ENCODE peak calls at places on chromosomes 11 and 22, in four cellular contexts. W is GM12878, U is HepG2, B is H1. I is an unnamed sample.

GRCh38 chr11:112255075-112255739 is 5.5 kb downstream of the PLET1 start:
- DNase-seq in W (no peak), U (peak), B (no peak), I (no peak)

GRCh38 chr11:14566331-14567063 is 46.3 kb upstream of the PSMA1 start:
- DNase-seq in W (no peak), U (peak), B (no peak), I (no peak)

GRCh38 chr11:77233011-77233410 is 68.5 kb downstream of the GDPD4 start:
- DNase-seq in W (no peak), U (no peak), B (no peak), I (no peak)

GRCh38 chr11:18776324-18776723 is 15.3 kb downstream of the PTPN5 start:
- DNase-seq in W (no peak), U (no peak), B (no peak), I (no peak)

GRCh38 chr11:40306938-40307548 is 1152.4 kb downstream of the LRRC4C start:
- DNase-seq in W (no peak), U (peak), B (no peak), I (peak)

GRCh38 chr11:1049431-1049891 is 12.9 kb upstream of the MUC6 start:
- DNase-seq in W (no peak), U (no peak), B (no peak), I (no peak)

GRCh38 chr11:111939836-111940604 is 2.9 kb downstream of the DIXDC1 start:
- DNase-seq in W (no peak), U (no peak), B (no peak), I (no peak)

GRCh38 chr11:8356731-8357504 is 93.2 kb upstream of the LMO1 start:
- DNase-seq in W (no peak), U (no peak), B (no peak), I (no peak)

GRCh38 chr11:106424111-106424510 is 346.6 kb downstream of the AASDHPPT start:
- DNase-seq in W (no peak), U (no peak), B (no peak), I (no peak)

GRCh38 chr11:33682446-33682845 is 18.2 kb downstream of the C11orf91 start:
- DNase-seq in W (no peak), U (no peak), B (no peak), I (no peak)

GRCh38 chr11:108508653-108509593 is 10.7 kb upstream of the POGLUT3 start:
- DNase-seq in W (no peak), U (no peak), B (no peak), I (no peak)

GRCh38 chr11:11149671-11150459 is 203.2 kb downstream of the CSNK2A3 start:
- DNase-seq in W (no peak), U (no peak), B (no peak), I (no peak)

GRCh38 chr22:22937894-22938480 is 50.4 kb downstream of the IGLL5 start:
- DNase-seq in W (no peak), U (no peak), B (no peak), I (no peak)

GRCh38 chr11:114440971-114441810 is 1.9 kb downstream of the REXO2 start:
- DNase-seq in W (no peak), U (peak), B (no peak), I (no peak)

GRCh38 chr22:27107824-27108223 is 450.4 kb downstream of the MIAT start:
- DNase-seq in W (no peak), U (peak), B (no peak), I (no peak)

GRCh38 chr11:10573556-10573955 is 5.1 kb upstream of the LYVE1 start:
- DNase-seq in W (no peak), U (no peak), B (no peak), I (no peak)

GRCh38 chr11:73962097-73962705 is 11.4 kb downstream of the DNAJB13 start:
- DNase-seq in W (no peak), U (no peak), B (no peak), I (no peak)

GRCh38 chr22:35587447-35587870 is 29.7 kb downstream of the MB start:
- DNase-seq in W (no peak), U (no peak), B (no peak), I (no peak)

GRCh38 chr11:122375687-122376399 is 259.8 kb upstream of the BLID start:
- DNase-seq in W (peak), U (no peak), B (no peak), I (no peak)

GRCh38 chr11:72573380-72573949 is 100.8 kb downstream of the PDE2A start:
- DNase-seq in W (no peak), U (peak), B (no peak), I (peak)

GRCh38 chr11:87266751-87267150 is 229.0 kb downstream of the TMEM135 start:
- DNase-seq in W (no peak), U (no peak), B (no peak), I (no peak)

GRCh38 chr22:37672920-37673453 is 2.4 kb upstream of the LGALS1 start:
- DNase-seq in W (no peak), U (no peak), B (no peak), I (no peak)

GRCh38 chr11:4551346-4551979 is 6.5 kb downstream of the OR52M1 start:
- DNase-seq in W (no peak), U (peak), B (no peak), I (no peak)

GRCh38 chr11:73641668-73642067 is 4.7 kb upstream of the PLEKHB1 start:
- DNase-seq in W (no peak), U (no peak), B (no peak), I (no peak)

GRCh38 chr11:61337706-61338268 is 4.8 kb downstream of the TKFC start:
- DNase-seq in W (no peak), U (no peak), B (no peak), I (no peak)

GRCh38 chr11:74783241-74783871 is 34.7 kb downstream of the RNF169 start:
- DNase-seq in W (peak), U (no peak), B (no peak), I (no peak)

GRCh38 chr11:10902301-10902700 is 44.4 kb upstream of the ZBED5 start:
- DNase-seq in W (no peak), U (no peak), B (no peak), I (no peak)

GRCh38 chr11:111598546-111598945 is 3.7 kb upstream of the SIK2 start:
- DNase-seq in W (no peak), U (no peak), B (no peak), I (no peak)

GRCh38 chr11:46296520-46297448 is 19.3 kb downstream of the CREB3L1 start:
- DNase-seq in W (no peak), U (no peak), B (peak), I (peak)

GRCh38 chr11:45859661-45860140 is 12.4 kb downstream of the CRY2 start:
- DNase-seq in W (no peak), U (no peak), B (no peak), I (no peak)

GRCh38 chr11:69138265-69138664 is 17.5 kb upstream of the SMIM38 start:
- DNase-seq in W (no peak), U (no peak), B (no peak), I (no peak)

GRCh38 chr11:6365659-6366058 is 24.6 kb upstream of the SMPD1 start:
- DNase-seq in W (no peak), U (peak), B (no peak), I (no peak)

GRCh38 chr11:66008468-66009101 is 3.2 kb upstream of the CST6 start:
- DNase-seq in W (no peak), U (no peak), B (no peak), I (no peak)
- TF ChIP-seq SUZ12 in W (no peak), U (no peak), B (no peak), I (no peak)

GRCh38 chr11:12376259-12376971 is 956 bp upstream of the PARVA start:
- DNase-seq in W (no peak), U (no peak), B (no peak), I (no peak)

GRCh38 chr11:12377824-12378593 is 638 bp downstream of the PARVA start:
- DNase-seq in W (no peak), U (peak), B (peak), I (peak)

GRCh38 chr11:12380565-12381325 is 3.4 kb downstream of the PARVA start:
- DNase-seq in W (no peak), U (no peak), B (no peak), I (no peak)

GRCh38 chr11:12381875-12382274 is 4.5 kb downstream of the PARVA start:
- DNase-seq in W (no peak), U (no peak), B (no peak), I (no peak)

DNA sequence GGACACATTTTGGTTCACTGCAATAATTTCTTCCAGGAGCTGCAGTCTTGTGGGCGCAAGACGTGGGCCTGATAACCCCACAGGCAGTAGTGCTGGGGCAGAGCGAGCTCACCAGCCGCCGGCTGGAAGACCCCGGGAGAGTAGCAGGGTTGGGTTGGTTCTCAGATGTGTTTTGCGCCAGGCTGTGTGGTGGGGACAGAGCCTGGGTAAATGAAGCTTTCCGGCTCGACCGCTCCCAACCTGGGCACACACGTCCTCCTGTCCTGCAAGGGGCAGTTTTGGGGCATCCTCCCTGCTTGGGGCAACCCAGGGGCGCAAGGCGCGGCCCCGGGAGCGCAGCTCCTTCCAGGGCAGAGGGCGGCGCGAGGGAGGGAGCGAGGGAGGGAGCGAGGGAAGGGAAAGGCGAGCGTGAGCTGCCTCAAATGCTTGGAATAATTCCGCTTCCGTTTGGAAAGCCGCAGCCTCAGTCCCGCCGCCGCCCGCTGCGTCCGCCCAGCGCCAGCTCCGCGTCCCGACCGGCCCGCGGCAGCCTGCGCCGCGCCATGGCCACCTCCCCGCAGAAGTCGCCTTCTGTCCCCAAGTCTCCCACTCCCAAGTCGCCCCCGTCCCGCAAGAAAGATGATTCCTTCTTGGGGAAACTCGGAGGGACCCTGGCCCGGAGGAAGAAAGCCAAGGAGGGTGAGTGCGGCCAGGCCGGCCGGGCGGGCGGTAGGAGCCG is at the start of gene PARVA:
- DNase-seq in W (no peak), U (peak), B (peak), I (peak)
- TF ChIP-seq YY1 in W (no peak), U (no peak), B (no peak), I (no peak)

GRCh38 chr11:116650052-116650451 is 122.7 kb downstream of the BUD13 start:
- DNase-seq in W (no peak), U (no peak), B (no peak), I (no peak)
- TF ChIP-seq SUZ12 in W (no peak), U (no peak), B (no peak), I (no peak)

DNA sequence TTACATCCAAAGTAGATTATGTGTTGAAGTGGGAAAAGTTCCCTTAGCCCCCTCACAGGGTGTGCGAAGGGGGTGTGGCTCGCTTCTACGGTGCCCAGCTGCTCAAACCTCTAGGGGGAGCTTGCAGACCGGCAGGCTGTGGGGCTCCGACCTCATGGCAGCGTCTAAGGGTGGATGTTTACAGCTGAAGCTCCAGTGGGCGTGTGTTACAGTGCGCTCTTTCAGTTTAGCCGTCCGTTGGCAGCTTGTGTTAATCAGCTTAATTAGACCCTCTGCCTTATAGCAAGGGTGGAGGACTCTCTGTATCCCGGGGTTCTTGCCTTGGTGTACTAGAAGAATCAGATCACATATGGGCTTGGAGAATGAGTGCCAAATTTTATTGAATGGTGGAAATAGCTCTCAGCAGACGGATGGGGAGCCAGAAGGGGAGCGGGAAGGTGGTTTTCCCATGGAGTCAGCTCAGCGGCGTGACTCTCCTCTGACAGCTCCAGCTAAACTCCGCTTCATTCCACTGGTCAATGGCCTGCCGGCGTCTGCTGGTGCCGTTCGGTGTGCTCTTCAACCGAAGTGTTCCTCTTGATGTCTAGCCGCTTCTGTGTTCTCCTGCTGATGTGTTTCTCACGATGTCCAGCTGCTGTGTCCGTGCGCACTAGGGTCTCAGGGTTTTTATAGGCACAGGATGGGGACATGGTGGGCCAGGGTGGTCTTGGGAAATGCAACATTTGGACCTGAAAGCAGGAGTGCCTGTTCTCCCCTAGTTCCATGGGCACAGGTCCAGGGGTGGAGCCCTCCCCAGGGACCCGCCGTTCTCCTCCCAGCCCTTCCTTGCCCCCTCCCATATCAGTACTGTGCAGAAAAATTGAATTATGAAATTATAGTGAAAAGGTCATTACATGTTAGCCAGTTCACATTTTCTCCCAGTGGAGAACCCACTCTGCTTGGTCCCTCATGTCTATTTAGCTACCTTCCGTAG is 28.6 kb upstream of the OR10G7 start:
- DNase-seq in W (peak), U (peak), B (peak), I (no peak)
- TF ChIP-seq YY1 in W (peak), U (no peak), B (no peak), I (no peak)

GRCh38 chr11:44333271-44334218 is 23.6 kb upstream of the ALX4 start:
- DNase-seq in W (no peak), U (peak), B (no peak), I (no peak)
- TF ChIP-seq SUZ12 in W (no peak), U (no peak), B (no peak), I (no peak)

GRCh38 chr22:19757140-19757984 is 3.2 kb upstream of the TBX1 start:
- DNase-seq in W (no peak), U (no peak), B (no peak), I (no peak)

GRCh38 chr22:19755145-19755710 is 5.3 kb upstream of the TBX1 start:
- DNase-seq in W (no peak), U (no peak), B (no peak), I (no peak)

GRCh38 chr22:19755722-19756287 is 4.8 kb upstream of the TBX1 start:
- DNase-seq in W (no peak), U (no peak), B (no peak), I (no peak)

GRCh38 chr22:19757985-19758895 is 2.3 kb upstream of the TBX1 start:
- DNase-seq in W (no peak), U (no peak), B (no peak), I (no peak)

GRCh38 chr22:19756288-19757128 is 4.1 kb upstream of the TBX1 start:
- DNase-seq in W (no peak), U (peak), B (no peak), I (no peak)
- TF ChIP-seq YY1 in W (no peak), U (peak), B (no peak), I (no peak)

DNA sequence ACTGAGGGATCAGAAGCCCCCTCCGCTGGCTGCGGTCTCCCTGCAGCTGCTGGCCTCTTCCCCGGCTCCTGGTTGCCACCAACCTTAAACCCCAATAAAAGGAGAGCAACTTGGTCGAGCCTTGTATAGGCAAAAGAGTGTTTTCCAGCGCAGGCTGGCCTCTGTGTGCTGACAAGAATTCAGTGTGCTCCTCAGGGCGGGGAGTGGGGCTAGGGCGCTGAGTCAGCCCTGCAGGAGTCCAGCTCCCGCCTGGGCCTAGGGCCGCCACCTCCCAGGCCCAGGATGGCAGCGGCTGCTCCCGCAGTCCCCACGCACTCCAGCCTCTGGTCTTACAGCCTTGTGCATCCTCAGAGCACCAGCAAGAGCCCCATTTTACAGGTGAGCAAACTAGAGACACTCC is at the start of gene SHISAL1:
- DNase-seq in W (no peak), U (no peak), B (no peak), I (no peak)
- TF ChIP-seq SUZ12 in W (no peak), U (no peak), B (no peak), I (no peak)

GRCh38 chr11:129023968-129024676 is 81.5 kb upstream of the TP53AIP1 start:
- DNase-seq in W (no peak), U (no peak), B (peak), I (peak)
- TF ChIP-seq YY1 in W (no peak), U (no peak), B (no peak), I (no peak)